ENCODE peak calls at places on chromosomes 4 and X, in nine cellular contexts. One of them, this sample, is unnamed.

GRCh38 chrX:147828719-147829118 is 83.0 kb upstream of the FMR1 start:
- DNase-seq in BJ: no peak
- DNase-seq in nucleus accumbens: no peak
- DNase-seq in posterior cingulate gyrus: no peak
- DNase-seq in mesendoderm: no peak
- DNase-seq in stimulated activated CD8-positive, alpha-beta memory T cell treated with anti-CD3 and anti-CD28 coated beads, Interleukin-7, amount 100 ng/mL, for 1 hour: no peak
- DNase-seq in tibial nerve: no peak
- DNase-seq in hepatocyte: no peak
- DNase-seq in heart left ventricle: no peak
- DNase-seq in this sample: no peak

GRCh38 chrX:20477836-20478532 is 211.3 kb upstream of the RPS6KA3 start:
- DNase-seq in BJ: no peak
- DNase-seq in nucleus accumbens: no peak
- DNase-seq in posterior cingulate gyrus: peak
- DNase-seq in mesendoderm: no peak
- DNase-seq in stimulated activated CD8-positive, alpha-beta memory T cell treated with anti-CD3 and anti-CD28 coated beads, Interleukin-7, amount 100 ng/mL, for 1 hour: no peak
- DNase-seq in tibial nerve: no peak
- DNase-seq in hepatocyte: no peak
- DNase-seq in heart left ventricle: no peak
- DNase-seq in this sample: no peak

GRCh38 chr4:78242071-78242470 is 184.9 kb downstream of the FRAS1 start:
- DNase-seq in BJ: peak
- DNase-seq in nucleus accumbens: no peak
- DNase-seq in posterior cingulate gyrus: no peak
- DNase-seq in mesendoderm: no peak
- DNase-seq in stimulated activated CD8-positive, alpha-beta memory T cell treated with anti-CD3 and anti-CD28 coated beads, Interleukin-7, amount 100 ng/mL, for 1 hour: no peak
- DNase-seq in tibial nerve: no peak
- DNase-seq in hepatocyte: no peak
- DNase-seq in heart left ventricle: no peak
- DNase-seq in this sample: no peak

GRCh38 chr4:121070274-121070673 is 2.1 kb downstream of the NDNF start:
- DNase-seq in BJ: no peak
- DNase-seq in nucleus accumbens: no peak
- DNase-seq in posterior cingulate gyrus: no peak
- DNase-seq in mesendoderm: peak
- DNase-seq in stimulated activated CD8-positive, alpha-beta memory T cell treated with anti-CD3 and anti-CD28 coated beads, Interleukin-7, amount 100 ng/mL, for 1 hour: no peak
- DNase-seq in tibial nerve: no peak
- DNase-seq in hepatocyte: peak
- DNase-seq in heart left ventricle: no peak
- DNase-seq in this sample: no peak

GRCh38 chr4:85113706-85114105 is 147.2 kb upstream of the WDFY3 start:
- DNase-seq in BJ: no peak
- DNase-seq in nucleus accumbens: no peak
- DNase-seq in posterior cingulate gyrus: no peak
- DNase-seq in mesendoderm: no peak
- DNase-seq in stimulated activated CD8-positive, alpha-beta memory T cell treated with anti-CD3 and anti-CD28 coated beads, Interleukin-7, amount 100 ng/mL, for 1 hour: no peak
- DNase-seq in tibial nerve: no peak
- DNase-seq in hepatocyte: no peak
- DNase-seq in heart left ventricle: no peak
- DNase-seq in this sample: no peak

GRCh38 chr4:961651-962230 is 11.6 kb downstream of the DGKQ start:
- DNase-seq in BJ: no peak
- DNase-seq in nucleus accumbens: no peak
- DNase-seq in posterior cingulate gyrus: peak
- DNase-seq in mesendoderm: no peak
- DNase-seq in stimulated activated CD8-positive, alpha-beta memory T cell treated with anti-CD3 and anti-CD28 coated beads, Interleukin-7, amount 100 ng/mL, for 1 hour: no peak
- DNase-seq in tibial nerve: no peak
- DNase-seq in hepatocyte: no peak
- DNase-seq in heart left ventricle: no peak
- DNase-seq in this sample: no peak

GRCh38 chrX:51215266-51215665 is 117.4 kb upstream of the NUDT10 start:
- DNase-seq in BJ: no peak
- DNase-seq in nucleus accumbens: no peak
- DNase-seq in posterior cingulate gyrus: no peak
- DNase-seq in mesendoderm: peak
- DNase-seq in stimulated activated CD8-positive, alpha-beta memory T cell treated with anti-CD3 and anti-CD28 coated beads, Interleukin-7, amount 100 ng/mL, for 1 hour: no peak
- DNase-seq in tibial nerve: no peak
- DNase-seq in hepatocyte: no peak
- DNase-seq in heart left ventricle: no peak
- DNase-seq in this sample: no peak

GRCh38 chr4:153151535-153152452 is 52.4 kb upstream of the TRIM2 start:
- DNase-seq in BJ: no peak
- DNase-seq in nucleus accumbens: peak
- DNase-seq in posterior cingulate gyrus: peak
- DNase-seq in mesendoderm: peak
- DNase-seq in stimulated activated CD8-positive, alpha-beta memory T cell treated with anti-CD3 and anti-CD28 coated beads, Interleukin-7, amount 100 ng/mL, for 1 hour: no peak
- DNase-seq in tibial nerve: no peak
- DNase-seq in hepatocyte: peak
- DNase-seq in heart left ventricle: no peak
- DNase-seq in this sample: peak

GRCh38 chr4:83691998-83692397 is 156.1 kb downstream of the GPAT3 start:
- DNase-seq in BJ: no peak
- DNase-seq in nucleus accumbens: no peak
- DNase-seq in posterior cingulate gyrus: no peak
- DNase-seq in mesendoderm: peak
- DNase-seq in stimulated activated CD8-positive, alpha-beta memory T cell treated with anti-CD3 and anti-CD28 coated beads, Interleukin-7, amount 100 ng/mL, for 1 hour: no peak
- DNase-seq in tibial nerve: no peak
- DNase-seq in hepatocyte: no peak
- DNase-seq in heart left ventricle: no peak
- DNase-seq in this sample: no peak